ENCODE peak calls at places on chromosomes 1 and 21, in eight cellular contexts. U, C, K, F, X, L, P and S are unnamed samples.

GRCh38 chr21:44964381-44964780 is 24.6 kb downstream of the SLX9 start:
- DNase-seq in F (no peak), X (no peak), L (no peak), K (no peak), U (no peak), P (no peak), C (no peak), S (no peak)

GRCh38 chr1:61132176-61133047 is 50.1 kb downstream of the NFIA start:
- DNase-seq in C (no peak), F (no peak), U (no peak), K (no peak), X (no peak), L (peak), P (peak), S (no peak)

GRCh38 chr1:13661539-13661938 is 38.4 kb upstream of the PRDM2 start:
- DNase-seq in X (no peak), K (peak), L (no peak), P (peak), F (peak), C (no peak), U (no peak), S (no peak)

GRCh38 chr1:29235955-29236742 is at the start of gene PTPRU:
- DNase-seq in K (peak), F (peak), X (peak), P (peak), C (peak), U (no peak), L (peak), S (peak)

GRCh38 chr21:29196664-29197052 is 66.2 kb downstream of the MAP3K7CL start:
- DNase-seq in L (no peak), C (no peak), X (no peak), U (no peak), F (no peak), K (no peak), P (no peak), S (no peak)

GRCh38 chr1:42152907-42153597 is at the start of gene GUCA2B:
- DNase-seq in F (no peak), L (no peak), P (no peak), X (no peak), K (no peak), C (no peak), U (no peak), S (no peak)

GRCh38 chr1:7888248-7889010 is 35.6 kb upstream of the UTS2 start:
- DNase-seq in P (peak), U (no peak), X (no peak), L (no peak), F (peak), K (peak), C (no peak), S (no peak)

GRCh38 chr1:108692724-108693655 is 880 bp downstream of the PRPF38B start:
- DNase-seq in X (peak), L (peak), U (no peak), C (no peak), F (peak), P (peak), K (peak), S (peak)

GRCh38 chr1:26021647-26022403 is at the start of gene EXTL1:
- DNase-seq in U (no peak), F (no peak), C (peak), K (no peak), L (peak), P (no peak), X (peak), S (no peak)
- H3K4me3 ChIP-seq in U (no peak), F (no peak), C (peak), K (peak), L (peak), P (peak), X (peak), S (no peak)

DNA sequence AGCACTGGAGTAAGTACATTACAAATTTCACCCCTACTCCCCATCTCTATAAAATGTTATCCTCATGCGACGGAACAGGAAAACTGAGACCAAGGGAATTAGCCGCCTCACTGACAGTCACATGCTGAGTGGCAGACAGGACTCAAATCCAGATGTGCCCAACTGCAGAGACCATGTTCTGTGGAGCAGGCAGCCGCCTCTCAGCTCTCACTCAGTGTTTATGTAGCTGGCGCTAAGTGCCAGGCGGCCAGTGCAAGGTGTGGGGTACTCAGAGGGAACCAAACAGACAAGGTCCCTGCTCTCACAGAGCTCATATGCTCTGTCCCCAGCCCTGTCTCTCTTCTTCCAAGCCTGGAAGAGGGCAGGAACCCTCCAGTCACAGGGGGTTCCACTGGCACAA is 5.1 kb downstream of the CAPZB start:
- DNase-seq in K (no peak), F (no peak), X (no peak), U (no peak), P (no peak), C (no peak), L (no peak), S (no peak)
- TF ChIP-seq CTCF in K (no peak), F (no peak), X (no peak), U (no peak), P (no peak), C (no peak), L (no peak), S (no peak)

DNA sequence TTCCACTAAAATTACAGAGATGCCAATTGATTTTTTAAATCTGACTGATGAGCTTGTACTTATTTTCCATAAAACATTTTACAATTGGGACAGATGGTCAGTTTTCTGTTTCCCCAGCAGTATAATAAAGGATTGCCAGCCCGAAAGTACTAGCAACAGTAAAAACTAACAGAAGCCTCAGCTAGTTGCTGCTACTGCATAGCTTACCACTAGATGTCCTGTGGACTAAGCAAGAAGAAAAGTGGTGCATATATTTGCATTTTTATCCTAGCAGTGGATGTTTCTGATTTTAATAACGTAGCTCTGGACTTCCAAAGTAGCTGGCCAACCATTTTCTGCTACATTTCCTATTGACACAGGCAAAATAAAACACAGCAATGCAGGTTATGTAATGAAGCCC is 241.5 kb downstream of the BARHL2 start:
- DNase-seq in P (no peak), U (no peak), C (no peak), F (no peak), K (no peak), L (no peak), X (no peak), S (no peak)
- H3K4me3 ChIP-seq in P (no peak), U (no peak), C (no peak), F (no peak), K (no peak), L (no peak), X (no peak), S (no peak)

DNA sequence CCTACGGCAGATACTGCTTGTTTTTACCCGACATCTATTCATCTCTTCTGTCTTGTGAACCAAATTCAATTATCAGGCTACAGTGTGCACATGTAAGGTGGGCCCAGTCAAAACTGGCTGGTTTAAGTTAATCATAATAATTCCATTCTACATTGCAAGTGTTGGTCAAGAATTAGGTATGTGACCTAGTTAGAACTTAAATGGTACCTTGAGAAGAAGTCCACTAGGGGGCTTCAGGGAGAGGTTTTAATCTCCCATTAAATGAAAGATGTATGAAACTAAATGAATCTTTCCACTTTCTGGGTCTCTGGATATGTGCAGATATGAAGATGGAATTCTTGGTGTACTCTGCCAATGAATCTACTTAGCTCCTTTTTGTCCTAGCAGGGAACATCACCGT is 187.1 kb downstream of the CDC42BPA start:
- DNase-seq in F (peak), U (no peak), K (peak), L (peak), C (no peak), X (no peak), P (peak), S (no peak)
- TF ChIP-seq CTCF in F (peak), U (no peak), K (peak), L (peak), C (peak), X (peak), P (peak), S (peak)